ENCODE peak calls at places on chromosomes 16 and 17, in ten cellular contexts. M is T-helper 1 cell; Q is hypothalamus; U is endothelial cell; T is KG1; Z is RWPE1; G is stimulated activated CD4-positive, alpha-beta T cell treated with anti-CD3 and anti-CD28 coated beads, Interleukin-2, amount 100 ng/mL, for 48 hours; L is upper lobe of right lung; J is effector memory CD8-positive, alpha-beta T cell; C is brain microvascular endothelial cell. H is an unnamed sample.

GRCh38 chr17:27155866-27156265 is 138.0 kb upstream of the WSB1 start:
- DNase-seq in M (no peak), C (no peak), U (no peak), Z (no peak), T (no peak), J (no peak), L (peak; percentile 45), G (no peak), Q (no peak), H (no peak)

GRCh38 chr17:81641825-81642489 is 5.0 kb downstream of the TSPAN10 start:
- DNase-seq in U (no peak), C (peak; percentile 62), G (no peak), M (no peak), L (no peak), T (no peak), Q (no peak), J (no peak), Z (peak; percentile 92), H (peak; percentile 64)

GRCh38 chr17:65698381-65699061 is 137.1 kb upstream of the AXIN2 start:
- DNase-seq in C (peak; percentile 82), G (no peak), T (no peak), L (no peak), U (peak; percentile 7), J (no peak), M (no peak), Q (no peak), Z (no peak), H (peak; percentile 88)

GRCh38 chr16:65702707-65703402 is 581.0 kb upstream of the CDH11 start:
- DNase-seq in J (no peak), Z (no peak), G (no peak), U (no peak), C (no peak), Q (no peak), L (no peak), T (no peak), M (no peak), H (peak; percentile 49)

GRCh38 chr16:11101695-11102522 is 154.1 kb downstream of the SOCS1 start:
- DNase-seq in C (peak; percentile 59), M (no peak), T (no peak), Q (no peak), G (no peak), U (no peak), Z (no peak), L (no peak), J (no peak), H (no peak)

GRCh38 chr17:72426321-72426720 is 305.5 kb downstream of the SOX9 start:
- DNase-seq in Z (no peak), M (no peak), C (no peak), T (no peak), L (no peak), U (no peak), Q (no peak), G (no peak), J (no peak), H (no peak)

GRCh38 chr17:2171725-2172446 is 117.0 kb downstream of the HIC1 start:
- DNase-seq in G (no peak), U (no peak), T (no peak), C (peak; percentile 97), Q (no peak), Z (no peak), M (no peak), L (peak; percentile 83), J (no peak), H (peak; percentile 89)

GRCh38 chr17:77635176-77635575 is 323.3 kb upstream of the TNRC6C start:
- DNase-seq in L (no peak), T (no peak), U (no peak), Q (no peak), C (no peak), M (no peak), Z (no peak), G (no peak), J (no peak), H (no peak)

GRCh38 chr17:1714488-1714979 is 4.4 kb upstream of the TLCD2 start:
- DNase-seq in Q (peak; percentile 29), J (no peak), G (no peak), M (no peak), T (no peak), U (peak; percentile 90), Z (peak; percentile 95), L (peak; percentile 98), C (peak; percentile 97), H (peak; percentile 97)

GRCh38 chr17:18862011-18862410 is 4.1 kb downstream of the PRPSAP2 start:
- DNase-seq in C (no peak), L (peak; percentile 21), Z (no peak), Q (no peak), T (no peak), U (no peak), M (no peak), J (no peak), G (no peak), H (no peak)

GRCh38 chr16:4723071-4723767 is 10.9 kb downstream of the ANKS3 start:
- DNase-seq in L (no peak), Z (no peak), M (no peak), Q (no peak), C (no peak), T (no peak), J (no peak), U (no peak), G (no peak), H (no peak)

GRCh38 chr16:83685615-83686165 is 122.1 kb upstream of the HSBP1 start:
- DNase-seq in G (no peak), C (no peak), L (no peak), M (no peak), Z (no peak), Q (no peak), T (no peak), J (no peak), U (no peak), H (no peak)

H was measured in NCI-H226.